ENCODE peak calls at places on chromosomes 3 and 15, in eight cellular contexts. D, E, T, L, C, G, W and X are unnamed samples.

GRCh38 chr3:138389144-138389601 is 40.8 kb downstream of the MRAS start:
- DNase-seq in C (no peak), T (no peak), G (no peak), W (no peak), E (no peak), D (peak; percentile 46), L (peak; percentile 35), X (no peak)

GRCh38 chr15:26421065-26421464 is 351.8 kb downstream of the GABRB3 start:
- DNase-seq in T (no peak), L (no peak), G (no peak), C (no peak), E (no peak), W (no peak), D (no peak), X (no peak)

GRCh38 chr3:197317250-197317963 is 19.0 kb upstream of the DLG1 start:
- DNase-seq in G (no peak), L (peak; percentile 98), C (no peak), W (peak; percentile 91), T (peak; percentile 74), D (no peak), E (no peak), X (peak; percentile 80)

GRCh38 chr3:140298569-140299070 is 363.6 kb downstream of the CLSTN2 start:
- DNase-seq in L (no peak), E (no peak), G (no peak), C (no peak), W (no peak), D (no peak), T (no peak), X (no peak)

GRCh38 chr3:49454898-49455681 is 15.0 kb upstream of the DAG1 start:
- DNase-seq in E (no peak), C (no peak), G (no peak), L (no peak), D (no peak), W (no peak), T (no peak), X (no peak)

GRCh38 chr3:85342915-85343314 is 384.1 kb downstream of the CADM2 start:
- DNase-seq in C (no peak), E (no peak), D (no peak), L (no peak), G (no peak), T (no peak), W (peak; percentile 17), X (no peak)

GRCh38 chr3:157086053-157086761 is 73.7 kb downstream of the CCNL1 start:
- DNase-seq in G (no peak), E (no peak), L (no peak), W (no peak), C (no peak), T (no peak), D (no peak), X (no peak)

GRCh38 chr3:127061641-127062040 is 78.7 kb downstream of the PLXNA1 start:
- DNase-seq in L (no peak), E (no peak), C (no peak), D (peak; percentile 34), G (no peak), W (no peak), T (no peak), X (no peak)

GRCh38 chr3:112628038-112628437 is 12.9 kb downstream of the CCDC80 start:
- DNase-seq in L (no peak), D (no peak), W (no peak), E (peak; percentile 81), G (no peak), C (no peak), T (no peak), X (no peak)

GRCh38 chr3:183428140-183429023 is at the start of gene MCF2L2:
- DNase-seq in D (peak; percentile 89), G (peak; percentile 47), E (peak; percentile 36), C (no peak), T (no peak), W (peak; percentile 70), L (peak; percentile 5), X (no peak)

GRCh38 chr15:99764521-99764920 is 31.3 kb upstream of the LYSMD4 start:
- DNase-seq in T (no peak), C (no peak), E (no peak), W (no peak), D (no peak), G (no peak), L (no peak), X (no peak)

GRCh38 chr3:38000242-38000916 is 9.8 kb downstream of the VILL start:
- DNase-seq in W (no peak), T (no peak), L (no peak), E (no peak), G (no peak), C (no peak), D (peak; percentile 76), X (no peak)

GRCh38 chr3:179622023-179622422 is 17.4 kb downstream of the NDUFB5 start:
- DNase-seq in G (no peak), C (no peak), T (no peak), W (no peak), E (no peak), L (no peak), D (no peak), X (no peak)

GRCh38 chr3:79368403-79368802 is 399.4 kb downstream of the ROBO1 start:
- DNase-seq in G (no peak), L (peak; percentile 64), D (no peak), E (no peak), W (no peak), T (no peak), C (no peak), X (no peak)

GRCh38 chr3:129536806-129537205 is 6.2 kb upstream of the H1-8 start:
- DNase-seq in W (no peak), L (no peak), E (no peak), D (no peak), C (no peak), T (no peak), G (no peak), X (no peak)

GRCh38 chr3:156620901-156621300 is 53.5 kb upstream of the TIPARP start:
- DNase-seq in G (no peak), D (no peak), L (no peak), W (no peak), T (no peak), E (no peak), C (no peak), X (no peak)

DNA sequence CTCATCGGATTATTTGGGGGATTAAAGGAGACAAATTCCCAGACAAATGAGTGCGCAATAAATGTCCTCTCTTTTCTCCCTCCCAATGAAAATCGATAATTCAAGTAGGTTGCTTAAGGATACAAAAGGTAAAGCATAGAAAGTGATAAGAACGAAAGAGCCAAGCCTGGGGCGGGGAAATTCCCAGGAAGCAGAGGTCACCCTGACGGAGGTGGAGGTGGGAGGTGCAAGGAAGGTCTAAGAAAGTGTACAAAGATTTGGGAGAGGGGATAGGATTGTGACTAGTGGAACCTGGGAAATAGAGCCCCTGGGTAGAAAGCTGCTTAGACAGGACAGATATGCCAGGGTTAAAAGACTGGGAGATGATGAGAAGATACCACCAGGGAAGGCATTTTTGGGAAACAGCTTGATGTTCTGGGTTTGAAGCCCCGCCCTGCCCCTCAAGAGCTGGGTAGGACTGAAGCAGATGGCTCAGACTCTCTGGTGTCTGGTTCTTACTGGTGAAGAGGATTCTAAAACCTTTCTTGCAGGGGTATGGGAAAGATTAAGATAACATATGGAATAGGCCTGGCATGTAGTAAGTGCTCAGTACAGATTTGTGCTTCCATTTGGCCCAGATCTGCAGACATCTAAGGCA is 1.1 kb upstream of the KLHL25 start:
- DNase-seq in D (no peak), W (no peak), G (no peak), E (no peak), T (no peak), C (no peak), L (no peak), X (no peak)
- H3K4me3 ChIP-seq in D (no peak overlapping the region), W (no peak overlapping the region), G (no peak overlapping the region), E (no peak overlapping the region), T (no peak overlapping the region), C (no peak overlapping the region), L (peak overlapping the region; percentile 50), X (no peak overlapping the region)

GRCh38 chr3:12897537-12898289 is 56.3 kb upstream of the RPL32 start:
- DNase-seq in C (no peak), T (peak; percentile 35), D (peak; percentile 57), L (no peak), W (peak; percentile 37), G (no peak), E (no peak), X (no peak)
- H3K4me3 ChIP-seq in C (no peak overlapping the region), T (no peak overlapping the region), D (no peak overlapping the region), L (no peak overlapping the region), W (no peak overlapping the region), G (no peak overlapping the region), E (no peak overlapping the region), X (no peak overlapping the region)

GRCh38 chr3:27657871-27658270 is 64.3 kb downstream of the EOMES start:
- DNase-seq in G (no peak), C (no peak), E (no peak), D (no peak), L (no peak), W (no peak), T (no peak), X (no peak)

GRCh38 chr3:27658741-27659140 is 63.4 kb downstream of the EOMES start:
- DNase-seq in L (no peak), G (no peak), C (no peak), E (no peak), T (no peak), W (no peak), D (no peak), X (no peak)

GRCh38 chr3:27657404-27657803 is 64.7 kb downstream of the EOMES start:
- DNase-seq in L (no peak), E (peak; percentile 55), W (peak; percentile 66), T (no peak), G (no peak), D (no peak), C (no peak), X (no peak)

GRCh38 chr3:27655536-27655935 is 66.6 kb downstream of the EOMES start:
- DNase-seq in E (no peak), D (no peak), G (no peak), W (no peak), C (no peak), T (no peak), L (no peak), X (no peak)

DNA sequence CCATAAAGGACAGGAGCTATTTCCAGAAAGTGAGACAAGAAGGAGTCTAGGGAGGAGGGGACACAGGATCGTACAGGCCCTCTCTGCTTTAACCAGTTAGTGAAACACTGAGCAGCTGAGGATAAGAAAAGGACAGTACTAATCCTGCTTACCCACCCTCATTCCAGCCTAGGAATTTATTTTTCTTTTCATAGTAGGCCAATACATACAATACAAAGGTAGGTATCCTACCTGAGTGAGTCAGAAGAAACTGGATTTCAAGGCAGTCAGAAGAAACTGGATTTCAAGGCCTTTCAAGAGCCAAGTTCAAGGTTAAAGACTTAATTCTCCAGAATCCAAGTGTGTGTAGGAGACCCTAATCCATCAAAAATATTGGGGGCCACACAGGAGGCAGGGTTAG is 65.3 kb downstream of the EOMES start:
- DNase-seq in L (no peak), C (no peak), E (no peak), T (no peak), W (no peak), D (no peak), G (no peak), X (no peak)
- H3K4me3 ChIP-seq in L (no peak overlapping the region), C (no peak overlapping the region), E (no peak overlapping the region), T (no peak overlapping the region), W (no peak overlapping the region), D (no peak overlapping the region), G (no peak overlapping the region), X (no peak overlapping the region)

DNA sequence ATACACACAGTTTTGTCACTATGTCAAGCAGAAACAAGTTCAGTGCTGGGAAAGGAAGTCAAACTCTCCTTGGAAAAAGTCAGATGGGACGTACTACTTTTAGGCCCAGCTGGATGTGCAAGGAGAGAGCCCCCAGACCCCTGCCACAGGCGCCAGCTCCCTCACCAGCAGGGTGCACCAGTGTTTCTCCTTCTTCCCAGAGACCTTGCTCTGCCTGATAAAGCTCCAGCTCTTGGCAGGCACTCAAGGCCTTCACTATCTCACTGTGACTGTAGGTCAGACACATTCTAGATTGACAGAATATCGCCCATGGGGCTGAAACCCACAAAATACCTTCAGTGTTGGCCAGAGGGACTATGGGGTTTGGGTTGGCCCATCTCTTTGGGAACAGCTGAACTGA is 54.8 kb upstream of the CHRNB4 start:
- DNase-seq in T (no peak), W (no peak), D (no peak), L (no peak), G (no peak), C (no peak), E (no peak), X (no peak)
- H3K4me3 ChIP-seq in T (no peak overlapping the region), W (no peak overlapping the region), D (no peak overlapping the region), L (no peak overlapping the region), G (no peak overlapping the region), C (no peak overlapping the region), E (no peak overlapping the region), X (no peak overlapping the region)